ENCODE peak calls at places on chromosome 13, in six cellular contexts. V is CD4-positive, CD25-positive, alpha-beta regulatory T cell; Z is coronary artery; H is dorsolateral prefrontal cortex; W is neural progenitor cell; R is colonic mucosa. F is an unnamed sample.
A peak's percentile ranks its signal among the peaks of the same experiment; 100 is the strongest.

GRCh38 chr13:55653497-55653896 is 1487.2 kb upstream of the PRR20A start:
- DNase-seq in Z (no peak), H (no peak), R (no peak), W (no peak), V (no peak), F (no peak)

GRCh38 chr13:40460116-40460515 is 206.3 kb downstream of the FOXO1 start:
- DNase-seq in V (no peak), R (no peak), H (no peak), Z (no peak), W (no peak), F (no peak)

GRCh38 chr13:98939552-98940306 is 38.1 kb downstream of the DOCK9 start:
- DNase-seq in V (no peak), Z (no peak), H (no peak), R (no peak), W (no peak), F (no peak)

GRCh38 chr13:48571121-48571901 is 38.4 kb upstream of the RCBTB2 start:
- DNase-seq in V (no peak), H (no peak), W (no peak), Z (no peak), R (no peak), F (no peak)

GRCh38 chr13:106381083-106381482 is 154.4 kb downstream of the EFNB2 start:
- DNase-seq in W (peak; percentile 66), Z (no peak), H (no peak), V (no peak), R (no peak), F (peak; percentile 20)

GRCh38 chr13:97205971-97206370 is 16.2 kb upstream of the MBNL2 start:
- DNase-seq in H (no peak), V (peak; percentile 24), R (no peak), W (no peak), Z (no peak), F (peak; percentile 38)

GRCh38 chr13:77737583-77738200 is 40.2 kb downstream of the SLAIN1 start:
- DNase-seq in W (no peak), H (no peak), R (no peak), Z (no peak), V (no peak), F (peak; percentile 11)

GRCh38 chr13:33072282-33072681 is 56.1 kb downstream of the KL start:
- DNase-seq in W (no peak), R (no peak), Z (no peak), H (no peak), V (no peak), F (no peak)

GRCh38 chr13:102402292-102402691 is 444 bp upstream of the FGF14 start:
- DNase-seq in R (no peak), V (no peak), W (peak; percentile 91), Z (no peak), H (peak; percentile 22), F (no peak)

GRCh38 chr13:33497146-33497845 is 211.7 kb upstream of the STARD13 start:
- DNase-seq in Z (no peak), V (no peak), W (no peak), R (no peak), H (no peak), F (no peak)

GRCh38 chr13:44710576-44710975 is 134.4 kb upstream of the TSC22D1 start:
- DNase-seq in H (no peak), R (no peak), Z (no peak), W (no peak), V (no peak), F (no peak)

GRCh38 chr13:60654405-60654804 is 257.4 kb downstream of the TDRD3 start:
- DNase-seq in W (peak; percentile 51), H (no peak), V (no peak), Z (no peak), R (no peak), F (peak; percentile 53)

GRCh38 chr13:24700539-24700938 is 20.3 kb downstream of the ATP12A start:
- DNase-seq in V (no peak), Z (no peak), W (no peak), H (no peak), R (no peak), F (no peak)

GRCh38 chr13:99605417-99606321 is 104.4 kb downstream of the TM9SF2 start:
- DNase-seq in R (peak; percentile 77), H (no peak), V (peak; percentile 77), Z (no peak), W (peak; percentile 70), F (peak; percentile 92)

GRCh38 chr13:79405501-79405830 is 589 bp downstream of the RBM26 start:
- DNase-seq in W (no peak), V (no peak), Z (no peak), R (peak; percentile 40), H (no peak), F (no peak)

GRCh38 chr13:48858523-48858922 is 117.2 kb upstream of the FNDC3A start:
- DNase-seq in R (no peak), W (no peak), H (no peak), Z (no peak), V (no peak), F (no peak)

GRCh38 chr13:33110713-33111413 is 94.6 kb downstream of the KL start:
- DNase-seq in V (no peak), R (peak; percentile 33), Z (no peak), W (no peak), H (no peak), F (no peak)

GRCh38 chr13:50685491-50685890 is 158.0 kb downstream of the DLEU7 start:
- DNase-seq in V (no peak), R (peak; percentile 50), W (peak; percentile 58), Z (no peak), H (peak; percentile 63), F (peak; percentile 7)

GRCh38 chr13:79079351-79079839 is 326.7 kb downstream of the RBM26 start:
- DNase-seq in V (no peak), H (no peak), Z (no peak), W (no peak), R (peak; percentile 17), F (no peak)

GRCh38 chr13:33204130-33204927 is 81.2 kb downstream of the STARD13 start:
- DNase-seq in Z (no peak), H (no peak), W (no peak), V (peak; percentile 2), R (no peak), F (no peak)

GRCh38 chr13:98672947-98673545 is 79.4 kb downstream of the SLC15A1 start:
- DNase-seq in W (peak; percentile 79), R (peak; percentile 72), H (no peak), Z (no peak), V (peak; percentile 66), F (peak; percentile 78)

DNA sequence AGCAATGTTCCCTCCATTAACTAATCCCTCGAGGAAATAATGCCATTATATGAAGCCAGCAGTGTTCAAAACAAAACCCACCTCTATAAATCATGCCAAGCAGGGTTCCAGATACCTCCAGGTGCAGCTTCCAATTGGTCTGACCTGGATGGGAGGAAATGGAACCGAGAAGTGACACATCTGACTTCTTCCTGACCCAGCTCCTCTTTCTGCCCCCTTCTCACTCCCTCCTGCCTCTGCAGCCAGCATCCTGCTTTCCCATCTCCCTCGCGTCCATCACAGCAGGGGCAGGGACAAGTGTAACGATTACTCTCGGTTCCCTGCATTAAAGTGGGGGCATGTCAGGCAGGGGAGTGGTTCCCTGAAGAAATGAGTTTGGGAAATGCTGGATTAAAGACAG is 37.5 kb downstream of the HSPH1 start:
- DNase-seq in Z (peak; percentile 29), R (no peak), W (no peak), H (no peak), V (no peak), F (no peak)
- H3K27ac ChIP-seq in Z (no peak overlapping the region), R (no peak overlapping the region), W (no peak overlapping the region), H (no peak overlapping the region), V (no peak overlapping the region), F (no peak overlapping the region)

DNA sequence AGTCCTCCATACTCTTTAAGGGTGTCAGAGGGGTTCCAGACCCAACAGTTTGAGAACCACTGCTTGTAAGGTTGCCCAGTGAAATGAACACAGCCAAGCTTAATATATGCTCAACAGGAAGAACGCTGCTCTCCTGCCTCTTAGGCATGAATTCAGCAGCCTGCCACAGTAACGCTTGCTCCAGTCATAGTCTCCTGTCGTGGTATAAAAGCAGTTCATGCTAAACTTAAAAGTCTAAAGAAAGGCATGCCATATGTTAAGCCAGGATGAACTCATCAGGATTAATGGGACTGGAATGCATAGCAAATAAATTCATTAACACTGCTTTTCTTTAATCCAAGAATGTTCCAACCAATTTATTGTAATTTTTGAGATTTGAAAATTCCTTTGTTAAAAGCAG is 38.7 kb downstream of the SLC7A1 start:
- DNase-seq in W (no peak), Z (no peak), V (no peak), R (no peak), H (no peak), F (no peak)
- H3K27ac ChIP-seq in W (no peak overlapping the region), Z (no peak overlapping the region), V (no peak overlapping the region), R (no peak overlapping the region), H (no peak overlapping the region), F (no peak overlapping the region)

GRCh38 chr13:110258876-110259631 is 47.9 kb downstream of the COL4A1 start:
- DNase-seq in H (no peak), V (no peak), R (no peak), W (no peak), Z (no peak), F (no peak)

GRCh38 chr13:110257408-110257807 is 49.5 kb downstream of the COL4A1 start:
- DNase-seq in W (no peak), V (no peak), Z (no peak), R (no peak), H (no peak), F (no peak)

GRCh38 chr13:110254751-110255553 is 52.0 kb downstream of the COL4A1 start:
- DNase-seq in V (no peak), Z (peak; percentile 68), W (no peak), H (no peak), R (peak; percentile 12), F (no peak)

GRCh38 chr13:110254151-110254679 is 52.7 kb downstream of the COL4A1 start:
- DNase-seq in W (no peak), H (no peak), Z (peak; percentile 74), R (peak; percentile 14), V (no peak), F (no peak)

DNA sequence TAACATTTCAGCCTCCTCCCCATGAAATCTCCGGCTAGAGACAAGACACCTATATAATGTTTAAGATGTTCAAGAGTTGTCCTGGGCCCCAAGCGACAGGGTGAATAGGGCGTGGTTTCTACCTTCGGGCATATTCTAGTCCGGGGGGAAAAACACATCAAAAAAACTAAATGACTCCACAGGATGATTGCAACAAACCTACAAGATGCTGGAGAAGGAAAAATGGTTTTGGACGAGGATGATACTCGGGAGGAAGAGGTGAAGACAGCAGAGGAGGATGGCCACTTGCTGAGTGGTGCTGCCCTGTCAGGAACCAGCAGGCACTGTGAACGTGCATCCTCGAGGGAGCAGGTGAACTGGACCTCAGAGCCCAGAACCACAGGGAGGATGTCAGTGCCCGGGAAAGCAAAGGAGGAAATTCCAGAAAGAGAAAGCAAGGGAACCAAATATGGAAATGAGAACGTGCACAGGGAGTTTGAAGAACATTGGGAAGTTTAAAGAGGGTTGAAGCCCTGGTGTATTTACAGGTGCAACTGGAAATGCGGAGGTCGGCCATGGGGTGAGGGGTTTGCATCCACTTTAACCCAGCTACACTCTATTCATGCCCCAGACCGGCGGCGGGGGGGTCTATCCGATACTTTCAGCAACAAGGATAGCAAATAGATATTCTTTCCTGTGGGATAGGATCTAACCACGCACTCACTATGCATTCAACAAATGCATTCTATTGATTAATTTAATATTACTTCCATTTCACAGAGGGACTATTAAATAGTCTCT is 50.6 kb downstream of the COL4A1 start:
- DNase-seq in V (no peak), H (no peak), Z (peak; percentile 68), R (no peak), W (no peak), F (no peak)
- H3K27ac ChIP-seq in V (no peak overlapping the region), H (no peak overlapping the region), Z (peak overlapping the region; percentile 95), R (no peak overlapping the region), W (no peak overlapping the region), F (peak overlapping the region; percentile 71)

GRCh38 chr13:95099541-95099940 is 201.7 kb downstream of the ABCC4 start:
- DNase-seq in Z (no peak), R (no peak), H (no peak), W (no peak), V (no peak), F (no peak)

GRCh38 chr13:95100525-95101121 is 200.6 kb downstream of the ABCC4 start:
- DNase-seq in W (peak; percentile 63), R (no peak), H (no peak), V (no peak), Z (no peak), F (no peak)

GRCh38 chr13:95098916-95099315 is 202.3 kb downstream of the ABCC4 start:
- DNase-seq in H (no peak), V (no peak), R (no peak), Z (no peak), W (no peak), F (no peak)
- H3K27ac ChIP-seq in H (no peak overlapping the region), V (no peak overlapping the region), R (no peak overlapping the region), Z (no peak overlapping the region), W (no peak overlapping the region), F (no peak overlapping the region)

F was measured in small intestine.